ENCODE peak calls at places on chromosomes 11 and 22, in seven cellular contexts. Y is NCI-H446; I is astrocyte of the cerebellum; H is ACHN; T is AG10803; B is stimulated activated naive B cell treated with anti-CD40 and anti-IgM and Interleukin-4, amounts not matched to agents 10 μg/mL and 1 μg/mL and 100 μg/mL, for 72 hours; U is frontal cortex. J is an unnamed sample.

GRCh38 chr22:46969491-46969890 is 207.0 kb downstream of the TBC1D22A start:
- DNase-seq in B (peak), U (no peak), I (no peak), H (no peak), Y (no peak), T (no peak), J (no peak)

GRCh38 chr22:45445031-45445710 is 31.7 kb downstream of the RIBC2 start:
- DNase-seq in T (no peak), U (no peak), B (no peak), Y (no peak), H (no peak), I (no peak), J (no peak)

GRCh38 chr11:114321621-114322257 is 25.5 kb downstream of the NNMT start:
- DNase-seq in T (peak), I (no peak), Y (no peak), U (no peak), H (peak), B (no peak), J (peak)

GRCh38 chr22:48734359-48734758 is 1093.3 kb downstream of the BRD1 start:
- DNase-seq in B (no peak), U (no peak), Y (no peak), T (no peak), H (no peak), I (no peak), J (no peak)

GRCh38 chr11:71995726-71996291 is 2.9 kb upstream of the IL18BP start:
- DNase-seq in T (no peak), H (no peak), I (no peak), B (no peak), Y (peak), U (no peak), J (no peak)

GRCh38 chr11:128359515-128359914 is 227.8 kb downstream of the ETS1 start:
- DNase-seq in U (no peak), Y (no peak), H (no peak), B (no peak), T (peak), I (no peak), J (no peak)

GRCh38 chr11:48047616-48048015 is 67.3 kb downstream of the PTPRJ start:
- DNase-seq in B (no peak), Y (no peak), T (peak), U (no peak), I (no peak), H (no peak), J (no peak)

GRCh38 chr11:60887531-60887930 is 18.9 kb downstream of the PRPF19 start:
- DNase-seq in H (peak), U (peak), Y (no peak), T (peak), B (peak), I (peak), J (peak)

GRCh38 chr11:44634401-44635281 is 69.2 kb downstream of the CD82 start:
- DNase-seq in H (peak), Y (peak), T (peak), I (peak), U (peak), B (peak), J (peak)

GRCh38 chr11:35842958-35843357 is 100.9 kb upstream of the LDLRAD3 start:
- DNase-seq in B (no peak), T (no peak), Y (no peak), I (no peak), H (no peak), U (no peak), J (no peak)

GRCh38 chr11:67347964-67348749 is 5.2 kb downstream of the POLD4 start:
- DNase-seq in Y (no peak), T (peak), B (no peak), U (no peak), H (no peak), I (no peak), J (no peak)